ENCODE peak calls at places on chromosomes 4 and X, in seven cellular contexts. B is H1, Q is SK-N-SH, Y is IMR-90, K is K562, S is GM12878, H is HepG2. N is an unnamed sample.

GRCh38 chrX:69556094-69557011 is 52.2 kb downstream of the NALF2 start:
- DNase-seq in B (peak), Q (no peak), Y (no peak), K (peak), S (no peak), H (peak), N (peak)

GRCh38 chrX:139776614-139777013 is 68.6 kb upstream of the MCF2 start:
- DNase-seq in B (no peak), Q (no peak), Y (no peak), K (no peak), S (no peak), H (no peak), N (no peak)

GRCh38 chr4:20506827-20507226 is 193.4 kb upstream of the PACRGL start:
- DNase-seq in B (no peak), Q (no peak), Y (peak), K (no peak), S (no peak), H (no peak), N (no peak)

GRCh38 chr4:100742045-100742444 is 224.2 kb upstream of the EMCN start:
- DNase-seq in B (no peak), Q (peak), Y (peak), K (no peak), S (no peak), H (peak), N (peak)

GRCh38 chr4:96736352-96736889 is 896.5 kb downstream of the PDHA2 start:
- DNase-seq in B (no peak), Q (no peak), Y (no peak), K (no peak), S (no peak), H (no peak), N (peak)

GRCh38 chr4:185717018-185717726 is 94.8 kb downstream of the SORBS2 start:
- DNase-seq in B (no peak), Q (no peak), Y (no peak), K (no peak), S (no peak), H (no peak), N (no peak)

GRCh38 chr4:86107112-86107511 is 252.7 kb downstream of the MAPK10 start:
- DNase-seq in B (no peak), Q (no peak), Y (no peak), K (no peak), S (no peak), H (no peak), N (no peak)

GRCh38 chr4:152063301-152064235 is 302.8 kb upstream of the GATB start:
- DNase-seq in B (no peak), Q (peak), Y (no peak), K (no peak), S (no peak), H (no peak), N (no peak)

GRCh38 chr4:130639871-130640270 is 1543.9 kb downstream of the C4orf33 start:
- DNase-seq in B (no peak), Q (no peak), Y (no peak), K (no peak), S (no peak), H (no peak), N (no peak)

GRCh38 chr4:143424276-143424675 is 87.6 kb downstream of the GAB1 start:
- DNase-seq in B (no peak), Q (no peak), Y (peak), K (no peak), S (no peak), H (no peak), N (no peak)

DNA sequence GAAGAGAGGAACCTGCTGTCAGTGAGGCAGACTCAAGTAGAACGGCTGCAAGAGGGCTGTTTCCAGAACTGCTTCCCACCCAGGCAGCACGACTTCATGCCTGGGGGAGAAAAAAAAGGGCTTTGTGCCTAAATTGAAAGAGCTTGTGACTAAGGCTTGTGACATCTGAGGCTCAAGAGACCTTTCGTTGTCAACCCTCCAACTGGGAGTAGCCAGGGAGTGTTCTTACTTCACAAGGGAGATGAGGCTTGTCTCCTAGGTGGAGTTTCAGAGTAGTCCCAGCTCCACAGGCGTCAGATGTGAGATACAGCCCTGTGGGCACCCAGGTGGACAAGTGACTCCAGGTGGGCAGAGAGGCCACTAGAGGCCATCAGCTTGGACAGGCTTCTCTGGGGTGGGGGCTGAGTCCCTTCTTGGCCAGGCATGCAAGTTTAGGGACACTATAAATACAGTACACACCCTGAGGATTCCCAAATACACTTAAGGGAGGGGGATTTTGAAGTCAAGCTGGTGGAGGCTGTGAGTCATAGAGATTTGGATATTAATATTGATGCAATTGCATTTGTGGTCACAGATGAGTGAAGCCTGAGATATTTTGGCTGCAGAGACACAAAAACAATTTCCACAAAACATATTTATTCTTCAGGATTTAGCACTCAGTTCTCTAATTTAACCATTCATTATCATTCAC is 40.1 kb upstream of the SETD7 start:
- DNase-seq in B (no peak), Q (no peak), Y (peak), K (no peak), S (no peak), H (no peak), N (peak)
- TF ChIP-seq RFX5 in B (no peak), Q (no peak), Y (no peak), K (no peak), S (no peak), H (no peak), N (no peak)

GRCh38 chr4:176610594-176610993 is 182.1 kb downstream of the VEGFC start:
- DNase-seq in B (no peak), Q (no peak), Y (no peak), K (no peak), S (no peak), H (no peak), N (no peak)
- TF ChIP-seq RFX5 in B (no peak), Q (no peak), Y (no peak), K (no peak), S (no peak), H (no peak), N (no peak)

DNA sequence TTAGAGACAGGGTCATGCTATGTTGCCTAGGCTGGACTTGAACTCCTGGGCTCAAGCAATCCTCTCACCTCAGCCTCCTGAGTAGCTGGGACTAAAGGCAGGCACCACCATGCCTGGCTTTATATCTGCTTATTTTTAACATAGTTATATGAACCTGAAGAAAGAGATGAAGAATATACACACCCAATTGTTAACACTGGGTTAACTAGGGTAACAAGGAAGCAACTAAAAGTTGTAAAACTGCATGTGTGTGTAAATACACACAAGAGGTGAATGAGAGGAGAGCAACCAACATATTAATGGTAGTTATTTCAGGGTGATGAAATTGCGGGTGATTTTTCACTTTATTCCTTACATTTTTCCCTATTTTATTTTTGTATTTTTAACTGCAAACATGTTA is 88.8 kb upstream of the KLHL13 start:
- DNase-seq in B (no peak), Q (no peak), Y (no peak), K (no peak), S (no peak), H (no peak), N (no peak)
- TF ChIP-seq RFX5 in B (no peak), Q (no peak), Y (no peak), K (no peak), S (no peak), H (no peak), N (no peak)

GRCh38 chr4:103144926-103145325 is 45.3 kb upstream of the BDH2 start:
- DNase-seq in B (no peak), Q (no peak), Y (no peak), K (no peak), S (no peak), H (no peak), N (no peak)

GRCh38 chr4:103152381-103152780 is 45.8 kb downstream of the CENPE start:
- DNase-seq in B (no peak), Q (no peak), Y (no peak), K (no peak), S (no peak), H (no peak), N (no peak)

GRCh38 chr4:103156107-103156506 is 42.0 kb downstream of the CENPE start:
- DNase-seq in B (no peak), Q (no peak), Y (no peak), K (no peak), S (no peak), H (no peak), N (no peak)

GRCh38 chr4:103150677-103151076 is 47.5 kb downstream of the CENPE start:
- DNase-seq in B (no peak), Q (no peak), Y (peak), K (no peak), S (no peak), H (no peak), N (peak)
- TF ChIP-seq RFX5 in B (no peak), Q (no peak), Y (no peak), K (no peak), S (no peak), H (no peak), N (no peak)

GRCh38 chrX:65601530-65602281 is 65.7 kb upstream of the MSN start:
- DNase-seq in B (no peak), Q (no peak), Y (peak), K (no peak), S (no peak), H (peak), N (no peak)
- TF ChIP-seq RFX5 in B (no peak), Q (no peak), Y (no peak), K (no peak), S (no peak), H (no peak), N (no peak)

GRCh38 chrX:16310326-16310725 is 143.0 kb downstream of the MAGEB17 start:
- DNase-seq in B (no peak), Q (no peak), Y (no peak), K (no peak), S (no peak), H (no peak), N (no peak)

GRCh38 chrX:16311671-16312070 is 144.4 kb downstream of the MAGEB17 start:
- DNase-seq in B (no peak), Q (no peak), Y (no peak), K (no peak), S (no peak), H (no peak), N (no peak)

GRCh38 chrX:16316336-16316735 is 149.1 kb downstream of the MAGEB17 start:
- DNase-seq in B (no peak), Q (no peak), Y (no peak), K (no peak), S (no peak), H (no peak), N (no peak)

GRCh38 chrX:16307950-16308349 is 140.7 kb downstream of the MAGEB17 start:
- DNase-seq in B (no peak), Q (no peak), Y (no peak), K (no peak), S (no peak), H (no peak), N (no peak)

GRCh38 chrX:16312761-16313623 is 145.7 kb downstream of the MAGEB17 start:
- DNase-seq in B (no peak), Q (no peak), Y (no peak), K (no peak), S (no peak), H (no peak), N (no peak)
- TF ChIP-seq RFX5 in B (no peak), Q (no peak), Y (no peak), K (no peak), S (no peak), H (no peak), N (no peak)

N was measured in A549.